ENCODE peak calls at places on chromosomes 1 and 21, in five cellular contexts. One of them, this sample, is unnamed. For H3K27me3, the result is how much of the 10 kb centered on the place peaks cover.

GRCh38 chr1:114522264-114522575 is 11.2 kb upstream of the TRIM33 start:
- DNase-seq in MM.1S: no peak
- DNase-seq in GM23338: no peak
- DNase-seq in neural progenitor cell: no peak
- DNase-seq in GM23248: no peak
- DNase-seq in this sample: no peak

GRCh38 chr1:244854175-244854574 is 10.2 kb downstream of the HNRNPU start:
- DNase-seq in neural progenitor cell: no peak
- DNase-seq in GM23338: no peak
- DNase-seq in MM.1S: no peak
- DNase-seq in GM23248: no peak
- DNase-seq in this sample: no peak

GRCh38 chr1:228944991-228945390 is 209.7 kb downstream of the RHOU start:
- DNase-seq in MM.1S: no peak
- DNase-seq in GM23338: no peak
- DNase-seq in neural progenitor cell: no peak
- DNase-seq in GM23248: peak
- DNase-seq in this sample: no peak

GRCh38 chr1:225430301-225430700 is 2.5 kb upstream of the LBR start:
- DNase-seq in MM.1S: no peak
- DNase-seq in neural progenitor cell: no peak
- DNase-seq in GM23248: no peak
- DNase-seq in GM23338: no peak
- DNase-seq in this sample: no peak

GRCh38 chr1:218803351-218803997 is 370.2 kb upstream of the LYPLAL1 start:
- DNase-seq in neural progenitor cell: no peak
- DNase-seq in GM23248: peak
- DNase-seq in GM23338: no peak
- DNase-seq in MM.1S: no peak
- DNase-seq in this sample: peak

GRCh38 chr1:27148591-27148990 is 6.3 kb downstream of the SLC9A1 start:
- DNase-seq in GM23338: no peak
- DNase-seq in GM23248: no peak
- DNase-seq in MM.1S: no peak
- DNase-seq in neural progenitor cell: no peak
- DNase-seq in this sample: no peak

GRCh38 chr1:40980453-40981121 is 1.1 kb downstream of the CTPS1 start:
- DNase-seq in GM23338: peak
- DNase-seq in MM.1S: peak
- DNase-seq in GM23248: peak
- DNase-seq in neural progenitor cell: peak
- DNase-seq in this sample: peak

GRCh38 chr21:36744560-36745231 is 45.8 kb downstream of the SIM2 start:
- DNase-seq in MM.1S: no peak
- DNase-seq in neural progenitor cell: no peak
- DNase-seq in GM23248: no peak
- DNase-seq in GM23338: no peak
- DNase-seq in this sample: no peak

GRCh38 chr1:155977607-155978324 is 581 bp downstream of the ARHGEF2 start:
- DNase-seq in GM23248: peak
- DNase-seq in MM.1S: peak
- DNase-seq in neural progenitor cell: peak
- DNase-seq in GM23338: peak
- DNase-seq in this sample: peak

GRCh38 chr1:32622806-32623694 is 27.3 kb downstream of the ZBTB8OS start:
- DNase-seq in MM.1S: peak
- DNase-seq in neural progenitor cell: no peak
- DNase-seq in GM23248: no peak
- DNase-seq in GM23338: no peak
- DNase-seq in this sample: no peak

GRCh38 chr1:67261646-67262045 is 46.0 kb upstream of the IL12RB2 start:
- DNase-seq in neural progenitor cell: peak
- DNase-seq in MM.1S: no peak
- DNase-seq in GM23248: no peak
- DNase-seq in GM23338: peak
- DNase-seq in this sample: no peak

GRCh38 chr1:54611621-54612020 is 11.7 kb downstream of the FAM151A start:
- DNase-seq in GM23248: no peak
- DNase-seq in GM23338: no peak
- DNase-seq in MM.1S: no peak
- DNase-seq in neural progenitor cell: no peak
- DNase-seq in this sample: no peak

GRCh38 chr1:59422921-59423575 is 126.2 kb downstream of the FGGY start:
- DNase-seq in neural progenitor cell: no peak
- DNase-seq in GM23338: no peak
- DNase-seq in MM.1S: no peak
- DNase-seq in GM23248: peak
- DNase-seq in this sample: peak

DNA sequence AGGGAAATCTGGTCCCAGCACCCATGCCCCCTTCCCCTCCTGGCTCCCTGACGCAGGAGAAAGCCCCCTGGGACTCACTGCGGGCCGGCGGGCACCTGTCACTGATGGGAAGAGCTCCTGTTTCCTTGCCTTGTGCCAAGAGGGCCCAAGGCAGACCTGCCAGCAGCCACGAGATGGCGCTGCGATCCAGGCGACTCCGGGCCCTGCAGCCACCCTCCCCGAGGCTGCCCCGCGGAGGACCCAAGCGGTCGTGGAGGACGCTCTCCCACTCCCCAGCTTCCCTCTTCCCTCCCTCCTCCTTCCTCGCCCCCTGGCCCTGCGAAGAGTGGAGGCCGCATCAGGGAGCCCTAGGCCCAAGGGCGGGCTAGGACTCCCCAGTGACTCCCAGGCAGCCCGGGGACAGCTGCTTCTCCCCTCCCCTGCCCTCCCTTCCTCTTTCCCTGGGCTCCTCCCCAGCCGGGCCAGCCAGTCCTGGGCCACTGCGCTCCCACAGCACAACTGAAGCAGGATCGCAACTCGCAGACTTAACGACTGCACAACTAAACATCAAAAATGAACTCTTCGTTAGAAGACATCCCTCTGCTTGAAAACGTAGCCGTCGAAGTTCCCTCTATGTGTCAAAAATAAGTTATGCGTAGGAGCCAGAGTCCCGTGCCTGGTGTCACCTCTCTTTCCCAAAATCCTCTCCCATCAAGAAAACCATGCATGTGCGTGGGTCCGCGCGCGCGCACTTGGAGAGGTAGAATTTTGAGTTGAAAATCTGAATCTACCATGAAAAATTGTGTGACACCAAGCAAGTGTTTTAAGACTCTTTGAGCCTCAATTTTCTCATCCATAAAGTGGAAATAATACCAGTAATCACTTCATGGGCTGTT is 34.2 kb downstream of the BATF3 start:
- DNase-seq in GM23248: peak
- DNase-seq in neural progenitor cell: peak
- DNase-seq in GM23338: peak
- DNase-seq in MM.1S: peak
- DNase-seq in this sample: peak
- TF ChIP-seq EZH2phosphoT487 in GM23248: no peak
- TF ChIP-seq EZH2phosphoT487 in neural progenitor cell: no peak
- TF ChIP-seq EZH2phosphoT487 in GM23338: no peak
- TF ChIP-seq EZH2phosphoT487 in MM.1S: no peak
- TF ChIP-seq EZH2phosphoT487 in this sample: no peak

GRCh38 chr1:154500533-154500932 is 1.5 kb upstream of the TDRD10 start:
- DNase-seq in GM23338: no peak
- DNase-seq in neural progenitor cell: no peak
- DNase-seq in GM23248: no peak
- DNase-seq in MM.1S: no peak
- DNase-seq in this sample: no peak

GRCh38 chr1:154502742-154503111 is 515 bp upstream of the SHE start:
- DNase-seq in neural progenitor cell: peak
- DNase-seq in GM23338: peak
- DNase-seq in MM.1S: no peak
- DNase-seq in GM23248: no peak
- DNase-seq in this sample: no peak

GRCh38 chr1:154503898-154504297 is 1.7 kb upstream of the SHE start:
- DNase-seq in GM23248: no peak
- DNase-seq in MM.1S: no peak
- DNase-seq in GM23338: no peak
- DNase-seq in neural progenitor cell: no peak
- DNase-seq in this sample: no peak

GRCh38 chr1:154501423-154502065 is 475 bp upstream of the TDRD10 start:
- DNase-seq in neural progenitor cell: peak
- DNase-seq in GM23338: peak
- DNase-seq in MM.1S: no peak
- DNase-seq in GM23248: peak
- DNase-seq in this sample: no peak

DNA sequence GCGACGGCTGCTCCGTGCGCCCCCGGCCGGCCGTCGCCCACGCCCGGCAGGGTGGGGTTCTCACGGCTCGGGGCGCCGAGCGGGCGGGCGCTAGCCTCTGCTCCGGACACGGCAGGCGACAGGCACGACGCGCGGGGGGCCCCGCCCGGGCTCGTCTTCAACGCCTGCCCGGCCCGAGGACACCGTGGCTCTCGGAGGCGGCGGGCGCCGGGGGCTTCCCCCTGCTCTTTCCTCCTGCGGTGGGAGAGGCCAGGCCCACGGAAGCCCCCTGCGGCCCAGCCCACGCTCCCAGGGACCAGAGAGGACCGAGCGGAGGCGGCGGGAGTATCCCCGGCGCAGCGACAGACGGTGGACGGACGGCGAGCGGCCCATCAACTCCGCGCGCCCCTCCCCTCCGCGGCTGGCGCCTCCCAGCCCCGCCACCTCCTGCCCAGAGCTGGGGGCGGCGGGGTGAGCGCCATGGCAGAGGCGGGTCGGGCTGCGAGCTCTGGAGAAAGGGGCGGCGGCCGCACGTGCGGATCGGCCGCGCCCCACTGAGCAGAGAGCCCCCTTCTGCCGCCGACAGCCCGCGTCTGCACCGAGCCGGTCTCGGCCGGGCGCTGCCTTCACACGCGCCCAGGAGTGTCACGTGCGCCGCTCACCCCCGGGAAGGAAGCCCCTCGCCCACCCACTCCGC is at the start of the genes SHE and TDRD10:
- DNase-seq in MM.1S: no peak
- DNase-seq in neural progenitor cell: peak
- DNase-seq in GM23248: peak
- DNase-seq in GM23338: peak
- DNase-seq in this sample: no peak
- TF ChIP-seq EZH2 in MM.1S: no peak
- TF ChIP-seq EZH2 in neural progenitor cell: peak
- TF ChIP-seq EZH2 in GM23248: peak
- TF ChIP-seq EZH2 in GM23338: no peak
- TF ChIP-seq EZH2 in this sample: no peak

DNA sequence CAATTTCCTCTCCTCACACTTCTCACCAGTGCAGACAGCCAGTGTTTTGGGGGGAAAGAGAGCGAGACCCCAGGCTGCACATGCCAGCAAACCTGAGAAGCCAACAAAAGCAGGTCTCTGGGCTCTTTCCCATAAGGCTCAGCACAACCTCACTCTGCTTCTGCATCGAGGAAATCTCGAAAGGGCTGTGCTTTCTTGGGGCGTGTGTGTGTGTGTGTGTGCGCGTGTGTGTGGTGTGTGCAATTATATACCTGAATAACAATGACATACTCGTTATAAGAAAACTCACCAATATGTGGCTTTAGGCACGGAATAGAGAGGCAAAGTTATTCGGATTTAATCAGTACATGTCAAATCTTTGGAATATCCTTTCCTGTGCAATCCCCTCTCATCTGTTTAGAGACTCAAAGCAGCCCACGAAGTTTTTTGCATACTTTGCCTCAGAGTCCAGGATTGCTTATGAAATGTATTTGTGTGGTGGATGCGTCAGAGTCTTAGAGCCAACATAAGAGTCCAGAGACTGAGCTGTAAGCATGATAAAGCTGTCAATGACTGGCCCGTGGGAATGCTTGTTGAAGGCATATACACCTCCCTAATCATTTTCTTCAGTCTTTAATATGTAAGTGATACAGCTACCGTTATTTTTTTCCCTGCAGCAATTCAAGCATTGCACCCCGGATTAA is 2.2 kb downstream of the KCNJ15 start:
- DNase-seq in MM.1S: no peak
- DNase-seq in GM23248: peak
- DNase-seq in GM23338: no peak
- DNase-seq in neural progenitor cell: no peak
- DNase-seq in this sample: peak
- H3K27me3 ChIP-seq in MM.1S: under half
- H3K27me3 ChIP-seq in GM23248: under half
- H3K27me3 ChIP-seq in GM23338: under half
- H3K27me3 ChIP-seq in neural progenitor cell: under half
- H3K27me3 ChIP-seq in this sample: under half

GRCh38 chr1:83115785-83116184 is 883.1 kb downstream of the TTLL7 start:
- DNase-seq in neural progenitor cell: no peak
- DNase-seq in GM23248: no peak
- DNase-seq in MM.1S: no peak
- DNase-seq in GM23338: no peak
- DNase-seq in this sample: no peak

GRCh38 chr1:83114136-83114834 is 884.6 kb downstream of the TTLL7 start:
- DNase-seq in GM23338: no peak
- DNase-seq in neural progenitor cell: no peak
- DNase-seq in GM23248: no peak
- DNase-seq in MM.1S: no peak
- DNase-seq in this sample: no peak

GRCh38 chr1:83112248-83112885 is 886.6 kb downstream of the TTLL7 start:
- DNase-seq in GM23248: no peak
- DNase-seq in neural progenitor cell: no peak
- DNase-seq in GM23338: no peak
- DNase-seq in MM.1S: no peak
- DNase-seq in this sample: no peak

GRCh38 chr1:83110156-83110555 is 888.8 kb downstream of the TTLL7 start:
- DNase-seq in neural progenitor cell: no peak
- DNase-seq in GM23248: no peak
- DNase-seq in MM.1S: no peak
- DNase-seq in GM23338: no peak
- DNase-seq in this sample: no peak

GRCh38 chr1:83113686-83114085 is 885.2 kb downstream of the TTLL7 start:
- DNase-seq in GM23248: no peak
- DNase-seq in GM23338: no peak
- DNase-seq in neural progenitor cell: no peak
- DNase-seq in MM.1S: no peak
- DNase-seq in this sample: peak
- TF ChIP-seq EZH2phosphoT487 in GM23248: no peak
- TF ChIP-seq EZH2phosphoT487 in GM23338: no peak
- TF ChIP-seq EZH2phosphoT487 in neural progenitor cell: no peak
- TF ChIP-seq EZH2phosphoT487 in MM.1S: no peak
- TF ChIP-seq EZH2phosphoT487 in this sample: no peak

DNA sequence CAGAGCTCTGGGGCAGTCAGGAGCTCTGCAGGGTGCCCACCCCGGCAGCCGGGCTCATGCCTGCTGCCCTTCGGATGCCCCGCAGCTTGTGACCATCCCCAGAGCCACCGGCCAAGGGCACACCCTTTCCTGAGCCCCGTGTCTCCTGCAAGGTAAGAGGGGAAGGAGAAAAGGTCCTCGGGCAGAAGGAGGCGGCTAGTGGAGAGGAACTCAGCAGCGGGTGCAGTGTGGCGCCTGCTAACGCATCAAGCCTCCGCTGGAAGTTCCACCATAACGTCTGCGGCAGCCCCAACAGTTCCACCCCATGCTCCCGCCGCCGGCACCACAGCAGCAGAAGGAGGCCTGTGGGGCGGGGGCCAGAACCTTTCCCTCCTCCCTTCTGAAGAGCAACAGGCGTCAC is 946 bp downstream of the VWA5B1 start:
- DNase-seq in neural progenitor cell: peak
- DNase-seq in MM.1S: no peak
- DNase-seq in GM23338: peak
- DNase-seq in GM23248: peak
- DNase-seq in this sample: no peak
- TF ChIP-seq EZH2 in neural progenitor cell: no peak
- TF ChIP-seq EZH2 in MM.1S: no peak
- TF ChIP-seq EZH2 in GM23338: no peak
- TF ChIP-seq EZH2 in GM23248: no peak
- TF ChIP-seq EZH2 in this sample: no peak

This sample was measured in PC-3.